ENCODE peak calls at places on chromosome 22, in five cellular contexts. A is activated naive CD8-positive, alpha-beta T cell treated with anti-CD3 and anti-CD28 coated beads, Interleukin-2, amount 10 ng/mL, durations not matched to agents 7 days and 5 days; J is upper lobe of left lung; G is A549; O is activated T-cell treated with anti-CD3 and anti-CD28 coated beads, Interleukin-2, amount 50 U/mL, for 4 hours. X is an unnamed sample.
A peak's percentile ranks its signal among the peaks of the same experiment; 100 is the strongest.

GRCh38 chr22:48396091-48396784 is 1431.4 kb downstream of the BRD1 start:
- ATAC-seq in A (no peak), J (no peak), G (no peak), O (no peak), X (no peak)

GRCh38 chr22:42432818-42433217 is 615 bp upstream of the NFAM1 start:
- ATAC-seq in A (no peak), J (no peak), G (no peak), O (no peak), X (no peak)

GRCh38 chr22:20904008-20904979 is 12.9 kb upstream of the CRKL start:
- ATAC-seq in A (no peak), J (peak; percentile 77), G (peak; percentile 82), O (no peak), X (peak; percentile 90)

GRCh38 chr22:46402505-46402904 is 67.0 kb downstream of the TRMU start:
- ATAC-seq in A (no peak), J (no peak), G (no peak), O (no peak), X (no peak)

GRCh38 chr22:33573479-33573878 is 346.8 kb downstream of the LARGE1 start:
- ATAC-seq in A (no peak), J (no peak), G (no peak), O (no peak), X (no peak)

GRCh38 chr22:48605856-48606255 is 1221.8 kb downstream of the BRD1 start:
- ATAC-seq in A (no peak), J (no peak), G (peak; percentile 42), O (no peak), X (no peak)

GRCh38 chr22:44931766-44932165 is 78.0 kb downstream of the PHF21B start:
- ATAC-seq in A (no peak), J (no peak), G (no peak), O (no peak), X (no peak)

GRCh38 chr22:19168088-19168890 is 10.2 kb downstream of the SLC25A1 start:
- ATAC-seq in A (no peak), J (no peak), G (peak; percentile 18), O (no peak), X (no peak)

GRCh38 chr22:36211237-36211881 is 9.8 kb upstream of the APOL4 start:
- ATAC-seq in A (peak; percentile 56), J (no peak), G (no peak), O (no peak), X (no peak)